ENCODE peak calls at places on chromosomes 12 and 14, in nine cellular contexts. R is activated CD4-positive, CD25-positive, alpha-beta regulatory T cell; K is Ammon's horn; O is choroid plexus epithelial cell; Q is AML-193; P is ureter; C is tibial nerve; D is stromal cell of bone marrow; N is A673. G is an unnamed sample.
A peak's percentile ranks its signal among the peaks of the same experiment; 100 is the strongest.

GRCh38 chr14:71597289-71597920 is 334.8 kb upstream of the RGS6 start:
- DNase-seq in C (no peak), N (no peak), D (no peak), O (no peak), K (no peak), P (no peak), Q (no peak), R (no peak), G (no peak)

GRCh38 chr12:10027311-10028099 is 3.0 kb upstream of the CLEC9A start:
- DNase-seq in D (peak; percentile 45), C (no peak), K (no peak), Q (peak; percentile 99), N (peak; percentile 68), P (no peak), O (peak; percentile 49), R (no peak), G (no peak)

GRCh38 chr14:67622675-67623074 is 3.0 kb downstream of the ARG2 start:
- DNase-seq in N (peak; percentile 86), K (peak; percentile 76), R (no peak), P (peak; percentile 51), C (peak; percentile 44), Q (no peak), O (peak; percentile 93), D (peak; percentile 80), G (no peak)

GRCh38 chr12:67716817-67717216 is 68.3 kb downstream of the DYRK2 start:
- DNase-seq in C (no peak), O (peak; percentile 62), R (no peak), N (no peak), P (no peak), Q (no peak), D (no peak), K (no peak), G (no peak)

GRCh38 chr12:45122776-45123380 is 72.0 kb upstream of the DBX2 start:
- DNase-seq in N (peak; percentile 84), P (no peak), D (peak; percentile 13), R (no peak), C (no peak), Q (no peak), K (peak; percentile 76), O (peak; percentile 56), G (no peak)

GRCh38 chr12:42261708-42262107 is 23.7 kb upstream of the YAF2 start:
- DNase-seq in N (no peak), D (no peak), Q (no peak), C (no peak), P (no peak), R (no peak), O (no peak), K (no peak), G (no peak)

GRCh38 chr12:65896743-65897142 is 72.5 kb downstream of the HMGA2 start:
- DNase-seq in K (no peak), P (no peak), D (no peak), C (no peak), N (no peak), Q (no peak), O (no peak), R (no peak), G (no peak)

GRCh38 chr12:78494911-78495310 is 369.7 kb upstream of the SYT1 start:
- DNase-seq in R (no peak), D (no peak), P (no peak), N (no peak), O (peak; percentile 80), C (no peak), Q (no peak), K (no peak), G (no peak)

GRCh38 chr14:37147310-37147875 is 25.0 kb downstream of the SLC25A21 start:
- DNase-seq in P (no peak), N (no peak), R (no peak), K (no peak), D (no peak), Q (peak; percentile 58), C (no peak), O (peak; percentile 54), G (no peak)

GRCh38 chr12:112616469-112617190 is 174.9 kb upstream of the RPH3A start:
- DNase-seq in P (no peak), O (no peak), K (peak; percentile 8), N (no peak), D (no peak), Q (no peak), C (no peak), R (no peak), G (no peak)